ENCODE peak calls at places on chromosome 5, in four cellular contexts. One of them, this sample, is unnamed.

GRCh38 chr5:170817195-170817594 is 33.7 kb downstream of the GABRP start:
- DNase-seq in K562: no peak
- DNase-seq in HepG2: no peak
- DNase-seq in A549: no peak
- DNase-seq in this sample: no peak

GRCh38 chr5:54882101-54882500 is 103.3 kb downstream of the ESM1 start:
- DNase-seq in A549: no peak
- DNase-seq in HepG2: no peak
- DNase-seq in K562: no peak
- DNase-seq in this sample: no peak

GRCh38 chr5:105172918-105173317 is 1610.3 kb upstream of the NUDT12 start:
- DNase-seq in HepG2: no peak
- DNase-seq in K562: no peak
- DNase-seq in A549: no peak
- DNase-seq in this sample: no peak

GRCh38 chr5:43016217-43016779 is 23.8 kb downstream of the ANXA2R start:
- DNase-seq in K562: no peak
- DNase-seq in A549: no peak
- DNase-seq in HepG2: no peak
- DNase-seq in this sample: no peak

GRCh38 chr5:34488984-34489383 is 167.1 kb upstream of the RAI14 start:
- DNase-seq in HepG2: no peak
- DNase-seq in K562: peak
- DNase-seq in A549: no peak
- DNase-seq in this sample: no peak

GRCh38 chr5:76331139-76331538 is 71.9 kb upstream of the IQGAP2 start:
- DNase-seq in HepG2: no peak
- DNase-seq in A549: no peak
- DNase-seq in K562: no peak
- DNase-seq in this sample: no peak

GRCh38 chr5:1167361-1167727 is 34.1 kb upstream of the SLC6A19 start:
- DNase-seq in A549: no peak
- DNase-seq in K562: no peak
- DNase-seq in HepG2: no peak
- DNase-seq in this sample: no peak

GRCh38 chr5:43038523-43038989 is 1.6 kb downstream of the ANXA2R start:
- DNase-seq in A549: no peak
- DNase-seq in K562: no peak
- DNase-seq in HepG2: no peak
- DNase-seq in this sample: no peak

GRCh38 chr5:151213803-151214613 is 9.9 kb downstream of the CCDC69 start:
- DNase-seq in K562: peak
- DNase-seq in HepG2: peak
- DNase-seq in A549: no peak
- DNase-seq in this sample: peak

GRCh38 chr5:60494144-60494543 is 205.8 kb downstream of the DEPDC1B start:
- DNase-seq in HepG2: no peak
- DNase-seq in A549: no peak
- DNase-seq in K562: no peak
- DNase-seq in this sample: no peak

GRCh38 chr5:178793156-178793555 is 62.7 kb upstream of the ZNF354A start:
- DNase-seq in K562: no peak
- DNase-seq in HepG2: peak
- DNase-seq in A549: no peak
- DNase-seq in this sample: peak

GRCh38 chr5:139895046-139895445 is 99.4 kb downstream of the PSD2 start:
- DNase-seq in K562: no peak
- DNase-seq in A549: no peak
- DNase-seq in HepG2: no peak
- DNase-seq in this sample: no peak

GRCh38 chr5:53479656-53480473 is 564 bp upstream of the FST start:
- DNase-seq in A549: peak
- DNase-seq in K562: peak
- DNase-seq in HepG2: peak
- DNase-seq in this sample: peak

GRCh38 chr5:100479079-100479688 is 56.0 kb upstream of the FAM174A start:
- DNase-seq in K562: no peak
- DNase-seq in A549: no peak
- DNase-seq in HepG2: peak
- DNase-seq in this sample: no peak

GRCh38 chr5:97044057-97044456 is 98.4 kb downstream of the LIX1 start:
- DNase-seq in A549: no peak
- DNase-seq in HepG2: peak
- DNase-seq in K562: no peak
- DNase-seq in this sample: peak

GRCh38 chr5:134527961-134528424 is 2.5 kb downstream of the JADE2 start:
- DNase-seq in A549: no peak
- DNase-seq in K562: no peak
- DNase-seq in HepG2: no peak
- DNase-seq in this sample: no peak

GRCh38 chr5:919356-920000 is 26.8 kb downstream of the TRIP13 start:
- DNase-seq in HepG2: peak
- DNase-seq in A549: no peak
- DNase-seq in K562: no peak
- DNase-seq in this sample: no peak

GRCh38 chr5:41115281-41115680 is 44.1 kb upstream of the MROH2B start:
- DNase-seq in K562: no peak
- DNase-seq in A549: no peak
- DNase-seq in HepG2: no peak
- DNase-seq in this sample: no peak

GRCh38 chr5:93874080-93874479 is 132.7 kb upstream of the POU5F2 start:
- DNase-seq in HepG2: no peak
- DNase-seq in K562: no peak
- DNase-seq in A549: no peak
- DNase-seq in this sample: no peak

GRCh38 chr5:38433160-38433861 is 123.1 kb downstream of the LIFR start:
- DNase-seq in HepG2: no peak
- DNase-seq in A549: no peak
- DNase-seq in K562: no peak
- DNase-seq in this sample: no peak

GRCh38 chr5:144207875-144208444 is 37.3 kb downstream of the KCTD16 start:
- DNase-seq in K562: no peak
- DNase-seq in HepG2: no peak
- DNase-seq in A549: no peak
- DNase-seq in this sample: no peak

GRCh38 chr5:132251220-132251725 is 6.2 kb upstream of the PDLIM4 start:
- DNase-seq in K562: no peak
- DNase-seq in A549: no peak
- DNase-seq in HepG2: no peak
- DNase-seq in this sample: no peak

GRCh38 chr5:74179183-74179582 is 461.3 kb downstream of the ENC1 start:
- DNase-seq in HepG2: no peak
- DNase-seq in K562: no peak
- DNase-seq in A549: no peak
- DNase-seq in this sample: no peak

GRCh38 chr5:53607896-53608295 is 47.5 kb downstream of the NDUFS4 start:
- DNase-seq in HepG2: no peak
- DNase-seq in K562: no peak
- DNase-seq in A549: no peak
- DNase-seq in this sample: no peak

GRCh38 chr5:125409101-125409495 is 662.7 kb upstream of the ZNF608 start:
- DNase-seq in HepG2: no peak
- DNase-seq in A549: no peak
- DNase-seq in K562: no peak
- DNase-seq in this sample: no peak

GRCh38 chr5:83547156-83547555 is 75.6 kb downstream of the VCAN start:
- DNase-seq in HepG2: no peak
- DNase-seq in A549: no peak
- DNase-seq in K562: no peak
- DNase-seq in this sample: no peak

GRCh38 chr5:82396871-82397514 is 118.8 kb upstream of the RPS23 start:
- DNase-seq in A549: peak
- DNase-seq in HepG2: peak
- DNase-seq in K562: no peak
- DNase-seq in this sample: no peak

GRCh38 chr5:151020304-151021031 is at the start of gene GPX3:
- DNase-seq in HepG2: peak
- DNase-seq in A549: peak
- DNase-seq in K562: no peak
- DNase-seq in this sample: peak

GRCh38 chr5:132428147-132428482 is 58.6 kb downstream of the SLC22A5 start:
- DNase-seq in A549: no peak
- DNase-seq in K562: no peak
- DNase-seq in HepG2: no peak
- DNase-seq in this sample: no peak

GRCh38 chr5:23412011-23412410 is 95.4 kb upstream of the PRDM9 start:
- DNase-seq in K562: no peak
- DNase-seq in HepG2: no peak
- DNase-seq in A549: no peak
- DNase-seq in this sample: no peak

GRCh38 chr5:107402881-107403280 is 267.9 kb downstream of the EFNA5 start:
- DNase-seq in K562: no peak
- DNase-seq in HepG2: no peak
- DNase-seq in A549: no peak
- DNase-seq in this sample: peak

GRCh38 chr5:52727568-52727967 is 60.1 kb upstream of the ITGA1 start:
- DNase-seq in K562: no peak
- DNase-seq in A549: no peak
- DNase-seq in HepG2: no peak
- DNase-seq in this sample: no peak

GRCh38 chr5:52740007-52740406 is 47.7 kb upstream of the ITGA1 start:
- DNase-seq in HepG2: no peak
- DNase-seq in A549: no peak
- DNase-seq in K562: no peak
- DNase-seq in this sample: no peak

GRCh38 chr5:28737682-28738081 is 1699.3 kb upstream of the CDH9 start:
- DNase-seq in A549: no peak
- DNase-seq in HepG2: no peak
- DNase-seq in K562: no peak
- DNase-seq in this sample: no peak

GRCh38 chr5:10712574-10713366 is 48.3 kb downstream of the DAP start:
- DNase-seq in HepG2: no peak
- DNase-seq in K562: no peak
- DNase-seq in A549: no peak
- DNase-seq in this sample: no peak

DNA sequence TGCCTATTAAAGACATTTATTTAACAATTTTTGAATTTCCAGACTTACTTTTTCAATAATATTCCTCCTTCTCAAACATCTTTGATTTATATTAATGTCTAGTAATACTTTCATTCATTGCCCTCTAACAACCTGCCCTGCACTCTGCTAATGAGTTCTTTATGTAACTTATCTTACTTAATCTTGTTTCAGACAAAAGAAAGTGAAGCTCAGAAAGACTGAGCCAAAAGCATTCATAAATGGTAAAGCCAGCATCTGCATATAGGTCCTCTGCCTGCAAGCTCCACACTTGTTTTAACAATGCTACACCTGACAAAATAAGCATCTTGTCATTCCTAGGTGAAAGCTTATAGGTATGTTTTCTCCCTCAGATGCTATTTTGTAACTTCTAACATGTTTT is 2.4 kb upstream of the TNPO1 start:
- DNase-seq in A549: no peak
- DNase-seq in K562: no peak
- DNase-seq in HepG2: no peak
- DNase-seq in this sample: no peak
- TF ChIP-seq NR3C1 in A549: no peak
- TF ChIP-seq NR3C1 in K562: no peak
- TF ChIP-seq NR3C1 in HepG2: no peak
- TF ChIP-seq NR3C1 in this sample: no peak

GRCh38 chr5:31937226-31937625 is 236.9 kb downstream of the GOLPH3 start:
- DNase-seq in K562: no peak
- DNase-seq in HepG2: no peak
- DNase-seq in A549: no peak
- DNase-seq in this sample: no peak
- TF ChIP-seq NR3C1 in K562: no peak
- TF ChIP-seq NR3C1 in HepG2: no peak
- TF ChIP-seq NR3C1 in A549: no peak
- TF ChIP-seq NR3C1 in this sample: no peak

GRCh38 chr5:172496671-172497371 is 42.5 kb upstream of the SH3PXD2B start:
- DNase-seq in A549: no peak
- DNase-seq in HepG2: no peak
- DNase-seq in K562: no peak
- DNase-seq in this sample: no peak
- TF ChIP-seq NR3C1 in A549: no peak
- TF ChIP-seq NR3C1 in HepG2: no peak
- TF ChIP-seq NR3C1 in K562: no peak
- TF ChIP-seq NR3C1 in this sample: no peak

GRCh38 chr5:159005062-159005461 is 94.7 kb downstream of the EBF1 start:
- DNase-seq in K562: no peak
- DNase-seq in A549: no peak
- DNase-seq in HepG2: no peak
- DNase-seq in this sample: no peak

GRCh38 chr5:159003045-159004030 is 96.4 kb downstream of the EBF1 start:
- DNase-seq in A549: peak
- DNase-seq in K562: no peak
- DNase-seq in HepG2: no peak
- DNase-seq in this sample: no peak

GRCh38 chr5:159001247-159001646 is 98.5 kb downstream of the EBF1 start:
- DNase-seq in HepG2: no peak
- DNase-seq in A549: no peak
- DNase-seq in K562: no peak
- DNase-seq in this sample: no peak

GRCh38 chr5:158998911-158999705 is 100.6 kb downstream of the EBF1 start:
- DNase-seq in HepG2: no peak
- DNase-seq in A549: no peak
- DNase-seq in K562: no peak
- DNase-seq in this sample: no peak

DNA sequence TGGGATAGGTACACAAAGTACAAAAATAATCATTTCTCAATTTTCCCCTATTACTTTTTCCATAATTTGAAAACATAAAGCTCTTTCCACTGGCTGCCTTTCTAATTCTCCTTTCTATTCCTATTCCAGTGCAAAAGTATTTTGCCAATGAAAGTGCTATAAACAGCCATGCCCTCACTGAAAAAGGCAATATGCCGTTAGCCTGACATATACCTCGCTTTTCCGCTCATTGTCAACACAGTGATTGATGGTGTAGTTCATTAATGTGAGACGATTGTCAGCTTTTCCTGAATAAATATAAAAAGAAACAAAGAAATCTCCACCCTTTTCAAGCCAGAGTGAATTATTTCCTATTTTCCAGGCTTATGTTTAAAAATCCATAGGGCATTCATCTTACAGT is 97.5 kb downstream of the EBF1 start:
- DNase-seq in A549: no peak
- DNase-seq in HepG2: no peak
- DNase-seq in K562: no peak
- DNase-seq in this sample: no peak
- TF ChIP-seq NR3C1 in A549: no peak
- TF ChIP-seq NR3C1 in HepG2: no peak
- TF ChIP-seq NR3C1 in K562: no peak
- TF ChIP-seq NR3C1 in this sample: no peak